ENCODE peak calls at places on chromosomes 2 and 18, in five cellular contexts. I is activated CD4-positive, alpha-beta T cell treated with anti-CD3 and anti-CD28 coated beads for 48 hours; J is stimulated activated CD8-positive, alpha-beta memory T cell treated with anti-CD3 and anti-CD28 coated beads, Interleukin-2, amount 100 ng/mL, for 48 hours; E is activated naive CD4-positive, alpha-beta T cell treated with anti-CD3 and anti-CD28 coated beads for 36 hours; G is NCI-H2081 treated with DMSO at 0.1 percent for 48 hours. R is an unnamed sample.

GRCh38 chr2:86263956-86264355 is 64.7 kb downstream of the MRPL35 start:
- DNase-seq in I (no peak), J (no peak), E (no peak), G (no peak), R (no peak)

GRCh38 chr2:30454571-30454970 is 7.5 kb downstream of the LCLAT1 start:
- DNase-seq in I (no peak), J (no peak), E (no peak), G (no peak), R (no peak)

GRCh38 chr2:212073360-212073759 is 465.2 kb downstream of the ERBB4 start:
- DNase-seq in I (no peak), J (no peak), E (no peak), G (no peak), R (no peak)

GRCh38 chr2:157741819-157742484 is 113.3 kb upstream of the ACVR1C start:
- DNase-seq in I (no peak), J (no peak), E (peak; percentile 5), G (no peak), R (no peak)

GRCh38 chr18:44060197-44060596 is 620.5 kb upstream of the SETBP1 start:
- DNase-seq in I (no peak), J (no peak), E (no peak), G (no peak), R (no peak)

GRCh38 chr18:78562446-78563020 is 417.1 kb upstream of the SALL3 start:
- DNase-seq in I (no peak), J (no peak), E (no peak), G (no peak), R (no peak)

GRCh38 chr18:39596216-39596615 is 2030.6 kb upstream of the CELF4 start:
- DNase-seq in I (no peak), J (no peak), E (no peak), G (no peak), R (no peak)

GRCh38 chr2:179691235-179691634 is 170.2 kb downstream of the ZNF385B start:
- DNase-seq in I (no peak), J (no peak), E (no peak), G (no peak), R (no peak)

GRCh38 chr2:223601932-223602676 is at the start of gene SCG2:
- DNase-seq in I (peak; percentile 56), J (peak; percentile 27), E (peak; percentile 61), G (peak; percentile 75), R (peak; percentile 3)

GRCh38 chr2:230899287-230899686 is 25.8 kb downstream of the GPR55 start:
- DNase-seq in I (peak; percentile 3), J (no peak), E (no peak), G (no peak), R (no peak)

GRCh38 chr18:62205824-62206223 is 18.8 kb downstream of the RELCH start:
- DNase-seq in I (no peak), J (no peak), E (no peak), G (no peak), R (no peak)

GRCh38 chr2:217394510-217395351 is 534.9 kb upstream of the TNP1 start:
- DNase-seq in I (no peak), J (no peak), E (no peak), G (no peak), R (no peak)

GRCh38 chr18:25464211-25464610 is 112.2 kb upstream of the ZNF521 start:
- DNase-seq in I (no peak), J (no peak), E (no peak), G (no peak), R (no peak)

GRCh38 chr2:174158003-174158402 is 90.3 kb downstream of the OLA1 start:
- DNase-seq in I (peak; percentile 33), J (no peak), E (peak; percentile 49), G (no peak), R (no peak)

GRCh38 chr2:66872056-66872821 is 437.3 kb downstream of the MEIS1 start:
- DNase-seq in I (no peak), J (no peak), E (no peak), G (no peak), R (no peak)

GRCh38 chr2:141021109-141021508 is 1109.7 kb downstream of the LRP1B start:
- DNase-seq in I (no peak), J (no peak), E (no peak), G (no peak), R (no peak)

GRCh38 chr2:96895032-96895708 is 25.3 kb upstream of the SEMA4C start:
- DNase-seq in I (no peak), J (no peak), E (no peak), G (no peak), R (no peak)